ENCODE peak calls at places on chromosome X, in five cellular contexts. One of them, this sample, is unnamed.

GRCh38 chrX:44025611-44026010 is 52.4 kb upstream of the NDP start:
- DNase-seq in H1: no peak
- DNase-seq in K562: no peak
- DNase-seq in HepG2: no peak
- DNase-seq in GM12878: no peak
- DNase-seq in this sample: no peak

GRCh38 chrX:45889471-45889870 is 655.8 kb downstream of the ZNF674 start:
- DNase-seq in HepG2: peak
- DNase-seq in H1: no peak
- DNase-seq in GM12878: no peak
- DNase-seq in K562: no peak
- DNase-seq in this sample: no peak

GRCh38 chrX:28586291-28586690 is 955 bp upstream of the IL1RAPL1 start:
- DNase-seq in HepG2: no peak
- DNase-seq in GM12878: no peak
- DNase-seq in K562: no peak
- DNase-seq in H1: no peak
- DNase-seq in this sample: no peak

GRCh38 chrX:133657455-133657854 is 242.2 kb upstream of the GPC4 start:
- DNase-seq in GM12878: no peak
- DNase-seq in K562: no peak
- DNase-seq in H1: no peak
- DNase-seq in HepG2: no peak
- DNase-seq in this sample: no peak

GRCh38 chrX:15469613-15470012 is 23.5 kb downstream of the PIR start:
- DNase-seq in HepG2: no peak
- DNase-seq in H1: no peak
- DNase-seq in GM12878: no peak
- DNase-seq in K562: no peak
- DNase-seq in this sample: no peak

GRCh38 chrX:121008920-121009319 is 23.4 kb upstream of the CT47A1 start:
- DNase-seq in H1: no peak
- DNase-seq in GM12878: no peak
- DNase-seq in HepG2: peak
- DNase-seq in K562: no peak
- DNase-seq in this sample: no peak

GRCh38 chrX:69163936-69164741 is 1.1 kb downstream of the PJA1 start:
- DNase-seq in HepG2: no peak
- DNase-seq in H1: no peak
- DNase-seq in GM12878: no peak
- DNase-seq in K562: peak
- DNase-seq in this sample: no peak

GRCh38 chrX:41178201-41178600 is 93.0 kb downstream of the USP9X start:
- DNase-seq in HepG2: no peak
- DNase-seq in H1: no peak
- DNase-seq in GM12878: peak
- DNase-seq in K562: no peak
- DNase-seq in this sample: no peak

GRCh38 chrX:146054311-146054710 is 236.7 kb downstream of the SLITRK2 start:
- DNase-seq in H1: no peak
- DNase-seq in GM12878: no peak
- DNase-seq in HepG2: no peak
- DNase-seq in K562: no peak
- DNase-seq in this sample: no peak

GRCh38 chrX:9953396-9953795 is 13.8 kb upstream of the CLDN34 start:
- DNase-seq in H1: no peak
- DNase-seq in GM12878: no peak
- DNase-seq in HepG2: no peak
- DNase-seq in K562: no peak
- DNase-seq in this sample: no peak

GRCh38 chrX:23667239-23668177 is at the start of gene PRDX4:
- DNase-seq in H1: peak
- DNase-seq in GM12878: peak
- DNase-seq in HepG2: peak
- DNase-seq in K562: peak
- DNase-seq in this sample: peak

GRCh38 chrX:48826876-48827653 is 752 bp downstream of the ERAS start:
- DNase-seq in GM12878: no peak
- DNase-seq in K562: no peak
- DNase-seq in H1: no peak
- DNase-seq in HepG2: no peak
- DNase-seq in this sample: no peak

GRCh38 chrX:112197845-112198244 is 115.3 kb upstream of the TRPC5 start:
- DNase-seq in HepG2: no peak
- DNase-seq in K562: no peak
- DNase-seq in GM12878: no peak
- DNase-seq in H1: no peak
- DNase-seq in this sample: no peak

GRCh38 chrX:96244955-96245354 is 439.7 kb upstream of the DIAPH2 start:
- DNase-seq in HepG2: peak
- DNase-seq in K562: no peak
- DNase-seq in H1: no peak
- DNase-seq in GM12878: no peak
- DNase-seq in this sample: no peak

GRCh38 chrX:123685273-123685672 is 47.6 kb downstream of the THOC2 start:
- DNase-seq in HepG2: no peak
- DNase-seq in K562: no peak
- DNase-seq in GM12878: no peak
- DNase-seq in H1: no peak
- DNase-seq in this sample: no peak

GRCh38 chrX:24874604-24875247 is 141.0 kb downstream of the ARX start:
- DNase-seq in K562: no peak
- DNase-seq in HepG2: no peak
- DNase-seq in GM12878: no peak
- DNase-seq in H1: no peak
- DNase-seq in this sample: peak

GRCh38 chrX:13581554-13581953 is 12.2 kb downstream of the EGFL6 start:
- DNase-seq in H1: no peak
- DNase-seq in HepG2: no peak
- DNase-seq in GM12878: no peak
- DNase-seq in K562: no peak
- DNase-seq in this sample: no peak

GRCh38 chrX:94492541-94492940 is 818.5 kb downstream of the FAM133A start:
- DNase-seq in H1: peak
- DNase-seq in GM12878: no peak
- DNase-seq in K562: no peak
- DNase-seq in HepG2: no peak
- DNase-seq in this sample: no peak

GRCh38 chrX:84453351-84454246 is 48.7 kb downstream of the HDX start:
- DNase-seq in H1: no peak
- DNase-seq in HepG2: no peak
- DNase-seq in GM12878: no peak
- DNase-seq in K562: no peak
- DNase-seq in this sample: no peak

GRCh38 chrX:70033348-70033747 is 16.4 kb downstream of the AWAT2 start:
- DNase-seq in K562: peak
- DNase-seq in GM12878: no peak
- DNase-seq in H1: no peak
- DNase-seq in HepG2: peak
- DNase-seq in this sample: peak

GRCh38 chrX:26352891-26353430 is 137.0 kb downstream of the MAGEB5 start:
- DNase-seq in H1: no peak
- DNase-seq in GM12878: no peak
- DNase-seq in K562: no peak
- DNase-seq in HepG2: no peak
- DNase-seq in this sample: no peak

GRCh38 chrX:3066555-3066954 is 25.3 kb downstream of the ARSF start:
- DNase-seq in GM12878: no peak
- DNase-seq in HepG2: no peak
- DNase-seq in K562: no peak
- DNase-seq in H1: no peak
- DNase-seq in this sample: no peak

GRCh38 chrX:67780694-67781109 is 236.9 kb downstream of the AR start:
- DNase-seq in HepG2: no peak
- DNase-seq in K562: peak
- DNase-seq in GM12878: no peak
- DNase-seq in H1: no peak
- DNase-seq in this sample: no peak

GRCh38 chrX:38036471-38036870 is 30.1 kb downstream of the SYTL5 start:
- DNase-seq in GM12878: no peak
- DNase-seq in K562: no peak
- DNase-seq in HepG2: no peak
- DNase-seq in H1: no peak
- DNase-seq in this sample: no peak

GRCh38 chrX:106481341-106481740 is 130.4 kb upstream of the RADX start:
- DNase-seq in H1: no peak
- DNase-seq in HepG2: peak
- DNase-seq in GM12878: peak
- DNase-seq in K562: peak
- DNase-seq in this sample: peak

GRCh38 chrX:2696698-2697215 is 5.7 kb downstream of the CD99 start:
- DNase-seq in GM12878: peak
- DNase-seq in H1: no peak
- DNase-seq in K562: no peak
- DNase-seq in HepG2: no peak
- DNase-seq in this sample: no peak

GRCh38 chrX:46957299-46957698 is 45.1 kb downstream of the JADE3 start:
- DNase-seq in HepG2: no peak
- DNase-seq in H1: no peak
- DNase-seq in K562: no peak
- DNase-seq in GM12878: no peak
- DNase-seq in this sample: no peak

GRCh38 chrX:71147496-71148277 is 3.0 kb downstream of the NLGN3 start:
- DNase-seq in K562: no peak
- DNase-seq in H1: no peak
- DNase-seq in HepG2: peak
- DNase-seq in GM12878: no peak
- DNase-seq in this sample: no peak

GRCh38 chrX:24253030-24253429 is 60.8 kb downstream of the SUPT20HL2 start:
- DNase-seq in GM12878: no peak
- DNase-seq in H1: no peak
- DNase-seq in K562: no peak
- DNase-seq in HepG2: peak
- DNase-seq in this sample: no peak

GRCh38 chrX:41064028-41064427 is 21.2 kb upstream of the USP9X start:
- DNase-seq in H1: no peak
- DNase-seq in HepG2: no peak
- DNase-seq in K562: no peak
- DNase-seq in GM12878: no peak
- DNase-seq in this sample: no peak

GRCh38 chrX:25012793-25013592 is 2.8 kb downstream of the ARX start:
- DNase-seq in GM12878: no peak
- DNase-seq in K562: no peak
- DNase-seq in HepG2: no peak
- DNase-seq in H1: no peak
- DNase-seq in this sample: peak

GRCh38 chrX:3609800-3610199 is 103.6 kb downstream of the PRKX start:
- DNase-seq in GM12878: no peak
- DNase-seq in HepG2: no peak
- DNase-seq in K562: no peak
- DNase-seq in H1: no peak
- DNase-seq in this sample: peak

GRCh38 chrX:16832301-16832700 is 37.9 kb downstream of the RBBP7 start:
- DNase-seq in H1: no peak
- DNase-seq in K562: no peak
- DNase-seq in GM12878: no peak
- DNase-seq in HepG2: no peak
- DNase-seq in this sample: no peak

GRCh38 chrX:63506320-63506719 is 155.2 kb upstream of the SPIN4 start:
- DNase-seq in H1: no peak
- DNase-seq in GM12878: no peak
- DNase-seq in HepG2: peak
- DNase-seq in K562: no peak
- DNase-seq in this sample: peak

GRCh38 chrX:11913001-11913400 is 155.0 kb downstream of the MSL3 start:
- DNase-seq in GM12878: no peak
- DNase-seq in K562: no peak
- DNase-seq in H1: no peak
- DNase-seq in HepG2: no peak
- DNase-seq in this sample: no peak

GRCh38 chrX:11908371-11908770 is 150.3 kb downstream of the MSL3 start:
- DNase-seq in HepG2: peak
- DNase-seq in K562: peak
- DNase-seq in H1: no peak
- DNase-seq in GM12878: peak
- DNase-seq in this sample: peak
- TF ChIP-seq HDAC2 in HepG2: no peak
- TF ChIP-seq HDAC2 in K562: no peak
- TF ChIP-seq HDAC2 in H1: no peak
- TF ChIP-seq HDAC2 in GM12878: no peak
- TF ChIP-seq HDAC2 in this sample: no peak

GRCh38 chrX:108468486-108468885 is 28.8 kb downstream of the COL4A5 start:
- DNase-seq in GM12878: no peak
- DNase-seq in K562: no peak
- DNase-seq in HepG2: no peak
- DNase-seq in H1: no peak
- DNase-seq in this sample: no peak

GRCh38 chrX:108464604-108465003 is 25.0 kb downstream of the COL4A5 start:
- DNase-seq in K562: no peak
- DNase-seq in HepG2: no peak
- DNase-seq in H1: no peak
- DNase-seq in GM12878: no peak
- DNase-seq in this sample: no peak
- TF ChIP-seq HDAC2 in K562: no peak
- TF ChIP-seq HDAC2 in HepG2: no peak
- TF ChIP-seq HDAC2 in H1: no peak
- TF ChIP-seq HDAC2 in GM12878: no peak
- TF ChIP-seq HDAC2 in this sample: no peak

GRCh38 chrX:110081740-110082139 is 78.8 kb downstream of the TMEM164 start:
- DNase-seq in H1: no peak
- DNase-seq in K562: no peak
- DNase-seq in HepG2: no peak
- DNase-seq in GM12878: no peak
- DNase-seq in this sample: no peak
- TF ChIP-seq HDAC2 in H1: no peak
- TF ChIP-seq HDAC2 in K562: no peak
- TF ChIP-seq HDAC2 in HepG2: no peak
- TF ChIP-seq HDAC2 in GM12878: no peak
- TF ChIP-seq HDAC2 in this sample: no peak

GRCh38 chrX:57952320-57952678 is 42.0 kb upstream of the ZXDA start:
- DNase-seq in H1: no peak
- DNase-seq in GM12878: no peak
- DNase-seq in K562: no peak
- DNase-seq in HepG2: no peak
- DNase-seq in this sample: no peak

DNA sequence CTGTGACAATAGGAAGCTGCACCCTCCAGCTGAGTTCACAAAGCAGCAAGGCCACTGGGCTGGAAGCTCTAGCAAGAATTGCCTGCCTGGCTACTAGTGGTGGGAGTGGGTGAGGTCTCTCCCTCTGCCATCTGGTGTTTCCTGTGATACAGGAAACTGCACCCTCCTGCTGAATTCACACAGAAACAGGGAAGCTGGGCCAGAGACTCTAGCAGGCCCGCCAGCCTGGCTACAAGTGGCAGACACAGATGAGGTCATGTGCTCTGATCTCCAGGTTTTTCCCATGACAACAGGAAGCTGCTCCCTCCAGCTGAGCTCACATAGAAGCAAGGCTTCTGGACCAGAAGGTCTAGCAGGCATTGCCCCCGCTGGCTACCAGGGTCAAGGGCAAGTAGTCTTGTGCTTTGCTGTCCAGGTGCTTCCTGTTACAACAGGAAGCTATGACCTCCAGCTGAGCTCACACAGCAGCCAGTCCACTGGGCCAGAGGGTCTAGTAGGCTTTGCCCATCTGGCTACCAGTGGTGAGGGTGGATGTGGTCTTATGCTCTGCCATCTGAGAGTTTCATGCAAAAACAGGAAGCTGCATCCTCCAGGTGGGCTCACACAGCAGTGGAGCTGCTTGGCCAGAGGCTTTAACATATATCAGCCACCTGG is 41.5 kb upstream of the ZXDA start:
- DNase-seq in GM12878: no peak
- DNase-seq in K562: no peak
- DNase-seq in HepG2: no peak
- DNase-seq in H1: no peak
- DNase-seq in this sample: no peak
- TF ChIP-seq HDAC2 in GM12878: no peak
- TF ChIP-seq HDAC2 in K562: no peak
- TF ChIP-seq HDAC2 in HepG2: no peak
- TF ChIP-seq HDAC2 in H1: no peak
- TF ChIP-seq HDAC2 in this sample: no peak

This sample was measured in A549.